ENCODE peak calls at places on chromosomes 2 and 18, in four cellular contexts. C is HL-60, L is body of pancreas, B is cardiac muscle cell. M is an unnamed sample.

GRCh38 chr2:198873771-198874501 is 583.8 kb downstream of the SATB2 start:
- DNase-seq in C (no peak), L (no peak), B (no peak), M (no peak)

GRCh38 chr2:38406597-38407110 is 29.6 kb upstream of the ATL2 start:
- DNase-seq in C (no peak), L (no peak), B (peak), M (no peak)

GRCh38 chr2:242075163-242075562 is 205.6 kb downstream of the RTP5 start:
- DNase-seq in C (no peak), L (no peak), B (peak), M (no peak)

GRCh38 chr2:127404466-127405251 is 13.6 kb upstream of the PROC start:
- DNase-seq in C (no peak), L (no peak), B (no peak), M (no peak)

GRCh38 chr2:141195087-141195486 is 935.7 kb downstream of the LRP1B start:
- DNase-seq in C (no peak), L (no peak), B (no peak), M (no peak)

GRCh38 chr2:45353879-45354278 is 257.2 kb downstream of the SRBD1 start:
- DNase-seq in C (no peak), L (no peak), B (peak), M (no peak)

GRCh38 chr18:10418836-10419235 is 35.6 kb upstream of the APCDD1 start:
- DNase-seq in C (no peak), L (no peak), B (no peak), M (no peak)

GRCh38 chr2:150589760-150590159 is 102.3 kb upstream of the RND3 start:
- DNase-seq in C (no peak), L (no peak), B (no peak), M (no peak)

GRCh38 chr18:56351911-56352502 is 286.4 kb downstream of the TXNL1 start:
- DNase-seq in C (no peak), L (no peak), B (no peak), M (no peak)

GRCh38 chr2:170122883-170123547 is 54.9 kb upstream of the MYO3B start:
- DNase-seq in C (no peak), L (no peak), B (no peak), M (no peak)

GRCh38 chr2:227320305-227321094 is 4.6 kb upstream of the MFF start:
- DNase-seq in C (no peak), L (no peak), B (no peak), M (no peak)

GRCh38 chr2:50484371-50484770 is 547.6 kb downstream of the NRXN1 start:
- DNase-seq in C (no peak), L (no peak), B (no peak), M (no peak)

GRCh38 chr2:64655873-64656272 is 2.2 kb upstream of the SERTAD2 start:
- DNase-seq in C (peak), L (no peak), B (no peak), M (no peak)

GRCh38 chr2:222299926-222300724 is 1.3 kb upstream of the PAX3 start:
- DNase-seq in C (no peak), L (no peak), B (no peak), M (no peak)

GRCh38 chr2:113863166-113863565 is 26.7 kb upstream of the ACTR3 start:
- DNase-seq in C (peak), L (no peak), B (no peak), M (no peak)

GRCh38 chr2:193103064-193103463 is 908.3 kb upstream of the TMEFF2 start:
- DNase-seq in C (no peak), L (no peak), B (peak), M (no peak)

GRCh38 chr2:72947947-72948346 is 30.6 kb downstream of the EMX1 start:
- DNase-seq in C (no peak), L (no peak), B (no peak), M (no peak)

GRCh38 chr2:192286093-192286701 is 91.5 kb upstream of the TMEFF2 start:
- DNase-seq in C (no peak), L (no peak), B (peak), M (no peak)

GRCh38 chr2:96164459-96165184 is 19.4 kb upstream of the DUSP2 start:
- DNase-seq in C (no peak), L (no peak), B (no peak), M (peak)

GRCh38 chr2:207334631-207335371 is 169.1 kb upstream of the KLF7 start:
- DNase-seq in C (no peak), L (peak), B (peak), M (peak)

GRCh38 chr2:72864500-72864899 is 22.7 kb upstream of the SPR start:
- DNase-seq in C (no peak), L (no peak), B (peak), M (no peak)

GRCh38 chr2:52597361-52597760 is 1170.2 kb upstream of the CHAC2 start:
- DNase-seq in C (no peak), L (no peak), B (no peak), M (no peak)

DNA sequence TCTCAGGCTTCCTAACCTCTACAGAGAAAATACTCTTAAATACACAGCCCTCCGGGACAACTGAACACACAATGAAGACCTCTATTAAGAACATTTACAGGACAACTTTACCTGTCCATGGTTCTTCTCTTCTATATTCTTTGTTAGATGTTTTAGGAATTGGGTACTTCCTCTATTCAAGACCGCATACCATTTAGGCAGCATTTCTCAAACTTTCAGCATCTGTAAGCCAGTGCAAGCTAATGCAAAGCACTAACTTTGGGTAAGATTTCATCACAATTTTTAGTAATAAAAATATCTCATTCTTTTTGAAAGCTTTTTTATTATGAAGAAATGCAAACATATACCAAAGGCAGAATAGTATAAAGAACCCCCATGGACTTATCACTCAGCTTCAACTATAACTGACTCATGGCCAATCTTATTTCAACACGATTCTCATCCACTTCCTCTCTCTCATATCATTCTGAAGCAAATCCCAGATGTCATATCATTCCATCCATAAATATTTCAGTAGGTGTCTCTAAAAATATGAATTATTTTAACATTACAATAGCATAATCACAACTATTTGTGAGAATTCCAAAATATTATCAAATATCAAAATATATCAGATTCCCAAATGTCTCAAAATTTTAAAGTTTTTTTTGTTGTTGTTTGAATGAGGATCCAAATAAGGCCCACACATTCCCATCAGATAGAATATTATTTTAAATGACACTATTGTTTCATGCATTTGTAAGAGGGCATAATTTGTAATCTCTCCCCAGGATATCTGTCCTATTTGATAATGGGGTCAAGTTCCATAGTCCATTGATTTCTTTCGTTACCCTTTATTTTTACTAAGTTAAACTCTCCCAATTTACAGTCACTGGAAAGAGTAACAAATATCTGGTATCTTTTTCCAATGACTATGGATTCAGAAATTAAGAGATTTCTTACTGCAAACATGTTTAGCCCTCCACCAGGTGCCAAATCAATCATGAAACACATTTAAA is 32.7 kb downstream of the INO80C start:
- DNase-seq in C (peak), L (no peak), B (no peak), M (no peak)
- H3K4me3 ChIP-seq in C (no peak), L (no peak), B (no peak), M (no peak)

GRCh38 chr2:11156396-11157075 is 1.3 kb downstream of the SLC66A3 start:
- DNase-seq in C (no peak), L (peak), B (no peak), M (no peak)

GRCh38 chr2:11154460-11155325 is 574 bp upstream of the SLC66A3 start:
- DNase-seq in C (peak), L (peak), B (peak), M (peak)

GRCh38 chr2:11157296-11157695 is 2.0 kb downstream of the SLC66A3 start:
- DNase-seq in C (no peak), L (no peak), B (no peak), M (no peak)

GRCh38 chr2:11157731-11158130 is 2.5 kb downstream of the SLC66A3 start:
- DNase-seq in C (no peak), L (no peak), B (no peak), M (no peak)

GRCh38 chr2:11155326-11156059 is at the start of gene SLC66A3:
- DNase-seq in C (peak), L (no peak), B (peak), M (peak)
- TF ChIP-seq CTCF in C (no peak), L (peak), B (no peak), M (no peak)

GRCh38 chr2:144430722-144431163 is 89.2 kb downstream of the ZEB2 start:
- DNase-seq in C (no peak), L (no peak), B (peak), M (peak)
- H3K4me3 ChIP-seq in C (no peak), L (no peak), B (no peak), M (no peak)

GRCh38 chr2:178478102-178478441 is 328 bp downstream of the FKBP7 start:
- DNase-seq in C (no peak), L (peak), B (peak), M (no peak)

GRCh38 chr2:178479758-178480226 is 465 bp upstream of the PLEKHA3 start:
- DNase-seq in C (no peak), L (no peak), B (no peak), M (no peak)

GRCh38 chr2:178477443-178478099 is 829 bp downstream of the FKBP7 start:
- DNase-seq in C (no peak), L (no peak), B (peak), M (no peak)

GRCh38 chr2:178479275-178479616 is 846 bp upstream of the FKBP7 start:
- DNase-seq in C (no peak), L (no peak), B (no peak), M (no peak)

GRCh38 chr2:178478442-178479274 is at the start of gene FKBP7:
- DNase-seq in C (peak), L (peak), B (peak), M (peak)
- TF ChIP-seq CTCF in C (peak), L (peak), B (peak), M (peak)

GRCh38 chr2:232927793-232928563 is 57.9 kb downstream of the SNORC start:
- DNase-seq in C (no peak), L (peak), B (no peak), M (no peak)
- H3K4me3 ChIP-seq in C (no peak), L (no peak), B (peak), M (no peak)

GRCh38 chr18:76923485-76924085 is 101.2 kb downstream of the ZNF236 start:
- DNase-seq in C (peak), L (peak), B (peak), M (no peak)
- TF ChIP-seq CTCF in C (peak), L (peak), B (peak), M (peak)

GRCh38 chr2:100011272-100011711 is 131.1 kb downstream of the AFF3 start:
- DNase-seq in C (no peak), L (no peak), B (peak), M (no peak)

GRCh38 chr2:100015849-100016248 is 126.5 kb downstream of the AFF3 start:
- DNase-seq in C (no peak), L (no peak), B (no peak), M (no peak)

GRCh38 chr2:100009743-100010142 is 132.6 kb downstream of the AFF3 start:
- DNase-seq in C (no peak), L (no peak), B (no peak), M (no peak)

GRCh38 chr2:100013892-100014677 is 128.3 kb downstream of the AFF3 start:
- DNase-seq in C (no peak), L (no peak), B (peak), M (no peak)

GRCh38 chr2:100012575-100012974 is 129.8 kb downstream of the AFF3 start:
- DNase-seq in C (no peak), L (no peak), B (no peak), M (no peak)
- H3K4me3 ChIP-seq in C (no peak), L (no peak), B (no peak), M (no peak)

DNA sequence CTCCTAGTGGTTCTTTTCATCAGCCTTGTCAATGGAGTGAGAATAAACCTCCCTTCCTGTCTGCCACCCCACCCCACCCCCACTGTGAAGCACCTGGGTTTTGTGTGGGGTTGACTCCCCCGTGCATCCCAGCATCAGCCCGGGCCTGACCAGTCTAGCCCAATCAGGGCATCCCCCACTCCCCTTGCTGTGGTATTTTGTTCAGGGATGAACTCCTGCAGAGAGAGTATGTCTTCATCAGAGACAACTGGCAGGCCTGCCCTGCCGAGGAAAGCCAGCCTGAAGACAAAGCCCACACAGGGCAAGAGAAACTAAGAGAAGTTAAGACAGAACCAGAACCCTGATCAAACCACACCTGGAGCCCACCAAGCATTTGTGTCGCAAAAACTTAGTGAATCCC is 36.7 kb upstream of the RMP24 start:
- DNase-seq in C (no peak), L (no peak), B (no peak), M (no peak)
- TF ChIP-seq CTCF in C (no peak), L (no peak), B (no peak), M (no peak)

M was measured in GM12864.